ENCODE peak calls at places on chromosomes 5 and 9, in six cellular contexts. One of them, this sample, is unnamed.

GRCh38 chr9:33172735-33173238 is 5.7 kb upstream of the B4GALT1 start:
- DNase-seq in occipital lobe: no peak
- DNase-seq in effector CD8-positive, alpha-beta T cell: no peak
- DNase-seq in HT1080: no peak
- DNase-seq in stimulated activated CD8-positive, alpha-beta memory T cell treated with anti-CD3 and anti-CD28 coated beads, Interleukin-4, amount 100 ng/mL, for 1 hour: no peak
- DNase-seq in lower lobe of right lung: no peak
- DNase-seq in this sample: no peak

GRCh38 chr9:127612993-127613954 is 1.2 kb downstream of the STXBP1 start:
- DNase-seq in lower lobe of right lung: peak; percentile 76
- DNase-seq in occipital lobe: peak; percentile 41
- DNase-seq in stimulated activated CD8-positive, alpha-beta memory T cell treated with anti-CD3 and anti-CD28 coated beads, Interleukin-4, amount 100 ng/mL, for 1 hour: no peak
- DNase-seq in HT1080: peak; percentile 71
- DNase-seq in effector CD8-positive, alpha-beta T cell: peak; percentile 21
- DNase-seq in this sample: peak; percentile 49

GRCh38 chr5:134577796-134578577 is 52.5 kb downstream of the JADE2 start:
- DNase-seq in effector CD8-positive, alpha-beta T cell: peak; percentile 65
- DNase-seq in stimulated activated CD8-positive, alpha-beta memory T cell treated with anti-CD3 and anti-CD28 coated beads, Interleukin-4, amount 100 ng/mL, for 1 hour: peak; percentile 60
- DNase-seq in occipital lobe: peak; percentile 25
- DNase-seq in lower lobe of right lung: peak; percentile 89
- DNase-seq in HT1080: peak; percentile 77
- DNase-seq in this sample: peak; percentile 75

GRCh38 chr5:68368686-68369359 is 153.3 kb downstream of the PIK3R1 start:
- DNase-seq in stimulated activated CD8-positive, alpha-beta memory T cell treated with anti-CD3 and anti-CD28 coated beads, Interleukin-4, amount 100 ng/mL, for 1 hour: no peak
- DNase-seq in HT1080: no peak
- DNase-seq in lower lobe of right lung: no peak
- DNase-seq in effector CD8-positive, alpha-beta T cell: no peak
- DNase-seq in occipital lobe: no peak
- DNase-seq in this sample: peak; percentile 50

GRCh38 chr5:168176251-168176650 is 115.2 kb upstream of the WWC1 start:
- DNase-seq in stimulated activated CD8-positive, alpha-beta memory T cell treated with anti-CD3 and anti-CD28 coated beads, Interleukin-4, amount 100 ng/mL, for 1 hour: no peak
- DNase-seq in effector CD8-positive, alpha-beta T cell: no peak
- DNase-seq in HT1080: peak; percentile 13
- DNase-seq in occipital lobe: no peak
- DNase-seq in lower lobe of right lung: no peak
- DNase-seq in this sample: peak; percentile 3

GRCh38 chr9:16180546-16180945 is 627.7 kb downstream of the CCDC171 start:
- DNase-seq in HT1080: peak; percentile 59
- DNase-seq in effector CD8-positive, alpha-beta T cell: no peak
- DNase-seq in lower lobe of right lung: no peak
- DNase-seq in stimulated activated CD8-positive, alpha-beta memory T cell treated with anti-CD3 and anti-CD28 coated beads, Interleukin-4, amount 100 ng/mL, for 1 hour: no peak
- DNase-seq in occipital lobe: no peak
- DNase-seq in this sample: no peak

GRCh38 chr5:94316916-94317838 is 301.2 kb downstream of the KIAA0825 start:
- DNase-seq in occipital lobe: no peak
- DNase-seq in HT1080: no peak
- DNase-seq in stimulated activated CD8-positive, alpha-beta memory T cell treated with anti-CD3 and anti-CD28 coated beads, Interleukin-4, amount 100 ng/mL, for 1 hour: no peak
- DNase-seq in effector CD8-positive, alpha-beta T cell: no peak
- DNase-seq in lower lobe of right lung: no peak
- DNase-seq in this sample: no peak

GRCh38 chr5:122907238-122907637 is 61.8 kb downstream of the SNX24 start:
- DNase-seq in effector CD8-positive, alpha-beta T cell: no peak
- DNase-seq in HT1080: no peak
- DNase-seq in lower lobe of right lung: no peak
- DNase-seq in stimulated activated CD8-positive, alpha-beta memory T cell treated with anti-CD3 and anti-CD28 coated beads, Interleukin-4, amount 100 ng/mL, for 1 hour: no peak
- DNase-seq in occipital lobe: no peak
- DNase-seq in this sample: no peak

GRCh38 chr9:89436326-89436725 is 61.6 kb downstream of the SEMA4D start:
- DNase-seq in lower lobe of right lung: no peak
- DNase-seq in stimulated activated CD8-positive, alpha-beta memory T cell treated with anti-CD3 and anti-CD28 coated beads, Interleukin-4, amount 100 ng/mL, for 1 hour: no peak
- DNase-seq in occipital lobe: peak; percentile 27
- DNase-seq in effector CD8-positive, alpha-beta T cell: no peak
- DNase-seq in HT1080: no peak
- DNase-seq in this sample: no peak